ENCODE peak calls at places on chromosomes 4 and X, in six cellular contexts. X, E, L, J, H and U are unnamed samples.

GRCh38 chr4:107838138-107838618 is 13.4 kb downstream of the SGMS2 start:
- DNase-seq in X (peak), E (no peak), L (no peak), J (no peak), H (no peak), U (no peak)

GRCh38 chrX:30795981-30796958 is 92.8 kb downstream of the TAB3 start:
- DNase-seq in X (no peak), E (no peak), L (no peak), J (no peak), H (no peak), U (no peak)

GRCh38 chrX:21934414-21934813 is 6.1 kb upstream of the SMS start:
- DNase-seq in X (no peak), E (no peak), L (no peak), J (no peak), H (no peak), U (no peak)

GRCh38 chrX:134764202-134764785 is 106.0 kb upstream of the PLAC1 start:
- DNase-seq in X (no peak), E (no peak), L (no peak), J (no peak), H (peak), U (no peak)

GRCh38 chrX:119030990-119031389 is 41.8 kb upstream of the CT47C1 start:
- DNase-seq in X (no peak), E (no peak), L (no peak), J (no peak), H (no peak), U (no peak)

GRCh38 chr4:145613546-145614234 is 5.5 kb upstream of the MMAA start:
- DNase-seq in X (no peak), E (no peak), L (no peak), J (no peak), H (no peak), U (no peak)

GRCh38 chr4:10087152-10087791 is 29.3 kb downstream of the WDR1 start:
- DNase-seq in X (no peak), E (no peak), L (no peak), J (no peak), H (no peak), U (no peak)

GRCh38 chrX:151082077-151082948 is 94.1 kb upstream of the GPR50 start:
- DNase-seq in X (peak), E (peak), L (peak), J (peak), H (peak), U (peak)

GRCh38 chrX:133969191-133969590 is 16.2 kb downstream of the GPC3 start:
- DNase-seq in X (no peak), E (no peak), L (no peak), J (no peak), H (no peak), U (no peak)

GRCh38 chrX:71636438-71637252 is 18.3 kb upstream of the CXCR3 start:
- DNase-seq in X (no peak), E (no peak), L (peak), J (no peak), H (no peak), U (no peak)

GRCh38 chrX:124388562-124388961 is 42.2 kb downstream of the SH2D1A start:
- DNase-seq in X (peak), E (peak), L (peak), J (peak), H (peak), U (peak)

GRCh38 chr4:110587666-110588285 is 35.1 kb downstream of the PITX2 start:
- DNase-seq in X (no peak), E (no peak), L (no peak), J (no peak), H (no peak), U (no peak)

GRCh38 chrX:154516655-154517100 is 646 bp upstream of the FAM3A start:
- DNase-seq in X (peak), E (peak), L (no peak), J (peak), H (no peak), U (peak)

GRCh38 chrX:154517101-154517781 is 1.2 kb upstream of the FAM3A start:
- DNase-seq in X (no peak), E (peak), L (peak), J (no peak), H (no peak), U (no peak)

GRCh38 chrX:154512879-154513553 is 3.0 kb downstream of the FAM3A start:
- DNase-seq in X (no peak), E (no peak), L (no peak), J (no peak), H (no peak), U (no peak)

GRCh38 chrX:154513662-154514204 is 2.3 kb downstream of the FAM3A start:
- DNase-seq in X (no peak), E (no peak), L (no peak), J (no peak), H (no peak), U (no peak)

GRCh38 chrX:154515803-154516654 is at the start of gene FAM3A:
- DNase-seq in X (peak), E (peak), L (peak), J (peak), H (peak), U (peak)
- TF ChIP-seq POLR2A in X (peak), E (peak), L (peak), J (peak), H (peak), U (peak)

GRCh38 chr4:183798921-183799307 is 106.2 kb upstream of the STOX2 start:
- DNase-seq in X (no peak), E (no peak), L (no peak), J (no peak), H (no peak), U (no peak)
- H3K4me3 ChIP-seq in X (no peak), E (peak), L (no peak), J (peak), H (peak), U (no peak)

DNA sequence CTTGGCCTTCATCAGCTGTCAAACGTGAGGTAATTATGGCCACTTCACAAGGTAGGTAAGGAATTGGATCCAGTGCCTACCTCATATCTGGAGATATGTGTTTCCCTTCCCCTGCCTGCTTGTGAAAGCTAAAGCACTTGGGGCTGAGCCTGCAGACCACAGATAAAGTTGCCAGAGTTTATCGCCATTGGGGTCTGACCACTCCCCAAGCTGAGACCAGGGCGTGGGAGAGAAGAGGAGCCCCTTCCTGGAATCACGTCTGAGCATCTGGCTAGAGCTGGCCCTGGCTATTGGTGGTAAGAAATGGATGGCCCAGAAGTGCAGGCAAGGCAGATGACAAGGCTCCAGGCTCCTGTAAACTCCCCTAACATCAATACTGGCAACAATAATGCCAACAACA is 2.7 kb downstream of the ALAS2 start:
- DNase-seq in X (no peak), E (no peak), L (no peak), J (no peak), H (no peak), U (no peak)
- TF ChIP-seq POLR2A in X (no peak), E (no peak), L (no peak), J (no peak), H (no peak), U (no peak)

DNA sequence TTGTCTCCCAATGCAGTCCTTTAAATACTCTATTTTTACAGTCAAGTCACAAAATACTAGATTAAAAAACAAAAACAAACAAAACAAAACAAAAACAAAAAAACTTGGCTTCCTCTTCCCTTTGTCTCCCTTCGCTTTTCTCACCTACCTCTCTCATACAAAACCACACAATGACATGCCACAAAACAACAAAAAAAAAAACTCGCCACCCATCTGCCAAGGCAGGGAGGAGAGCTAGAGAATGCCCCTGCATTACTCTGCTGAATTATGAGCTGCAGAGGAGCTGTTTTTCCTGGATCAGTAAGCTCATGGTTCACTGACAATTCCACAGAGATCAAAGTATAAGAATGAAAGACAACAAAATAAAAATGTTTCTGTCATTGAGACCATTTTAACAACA is 252.7 kb upstream of the FAT4 start:
- DNase-seq in X (no peak), E (no peak), L (no peak), J (no peak), H (no peak), U (no peak)
- H3K4me3 ChIP-seq in X (no peak), E (no peak), L (no peak), J (no peak), H (no peak), U (no peak)